ENCODE peak calls at places on chromosomes 16 and 17, in nine cellular contexts. N is fibroblast of lung, B is keratinocyte, K is A673, L is PC-3, T is neural progenitor cell, P is GM23338, U is HCT116, G is PC-9. S is an unnamed sample.

GRCh38 chr16:50093607-50094570 is 28.1 kb downstream of the HEATR3 start:
- DNase-seq in B (no peak), L (no peak), G (no peak), T (no peak), P (no peak), U (no peak), K (peak), N (peak), S (no peak)

GRCh38 chr16:11530171-11530940 is 56.4 kb downstream of the LITAF start:
- DNase-seq in K (no peak), T (peak), N (peak), G (no peak), P (no peak), B (no peak), U (no peak), L (no peak), S (no peak)

GRCh38 chr17:73870035-73870434 is 225.8 kb upstream of the SDK2 start:
- DNase-seq in N (no peak), K (no peak), B (no peak), L (no peak), P (no peak), T (no peak), G (no peak), U (no peak), S (no peak)

GRCh38 chr17:35432176-35433074 is at the start of gene SLFN12:
- DNase-seq in B (peak), G (peak), K (peak), N (peak), L (no peak), P (peak), U (no peak), T (peak), S (peak)

GRCh38 chr16:62225675-62226074 is 189.4 kb upstream of the CDH8 start:
- DNase-seq in T (peak), G (peak), B (peak), L (peak), N (peak), K (peak), U (no peak), P (peak), S (peak)

GRCh38 chr17:80185968-80186367 is 16.1 kb downstream of the CARD14 start:
- DNase-seq in P (no peak), K (no peak), T (no peak), U (no peak), B (no peak), L (no peak), G (no peak), N (no peak), S (no peak)

GRCh38 chr16:88779406-88780099 is 5.5 kb downstream of the PIEZO1 start:
- DNase-seq in N (peak), K (no peak), T (no peak), G (no peak), L (no peak), U (no peak), P (peak), B (no peak), S (no peak)

GRCh38 chr17:76659928-76660614 is 16.5 kb upstream of the ST6GALNAC1 start:
- DNase-seq in N (no peak), K (no peak), P (no peak), U (no peak), B (no peak), L (peak), G (peak), T (no peak), S (no peak)

GRCh38 chr16:12146966-12147365 is 170.4 kb downstream of the SNX29 start:
- DNase-seq in B (no peak), L (no peak), G (no peak), T (no peak), U (no peak), K (no peak), N (no peak), P (no peak), S (no peak)

GRCh38 chr16:81003610-81004460 is 2.9 kb downstream of the CMC2 start:
- DNase-seq in K (no peak), B (no peak), L (no peak), P (no peak), T (no peak), N (peak), U (no peak), G (no peak), S (peak)

DNA sequence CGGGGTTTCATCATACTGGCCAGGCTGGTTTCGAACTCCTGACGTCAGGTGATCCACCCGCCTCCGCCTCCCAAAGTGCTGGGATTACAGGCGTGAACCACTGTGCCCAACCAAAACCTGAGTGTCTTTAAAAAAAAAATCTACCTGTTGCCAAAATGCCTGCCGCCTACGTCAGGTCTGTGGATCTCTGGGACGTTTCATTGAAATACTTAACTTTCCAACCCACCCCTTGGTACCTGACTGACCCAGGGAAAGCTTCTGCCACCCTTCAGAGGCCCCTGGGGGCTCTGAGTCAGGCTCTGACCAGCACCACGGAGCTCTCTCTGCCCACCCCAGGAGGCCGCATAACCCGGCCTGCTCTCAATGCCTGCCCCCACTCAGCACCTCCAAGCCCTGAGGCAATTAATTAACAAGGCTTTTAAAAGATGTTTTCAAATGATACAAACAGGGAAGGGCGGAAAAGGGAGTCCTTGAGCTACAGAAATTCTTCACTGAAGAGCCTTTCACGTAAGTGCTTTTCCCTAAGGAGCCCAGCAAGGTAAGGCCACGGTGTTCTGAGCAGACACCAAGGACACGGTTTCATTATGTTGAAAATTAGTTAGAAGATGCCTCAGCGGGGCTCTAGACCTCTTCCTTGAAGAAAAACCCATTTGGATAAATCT is 29.3 kb upstream of the GSG1L start:
- DNase-seq in N (no peak), K (no peak), P (peak), T (no peak), B (no peak), L (no peak), G (peak), U (no peak), S (no peak)
- TF ChIP-seq EZH2 in N (no peak), K (no peak), P (no peak), T (no peak), B (no peak), L (no peak), G (no peak), U (no peak), S (no peak)

DNA sequence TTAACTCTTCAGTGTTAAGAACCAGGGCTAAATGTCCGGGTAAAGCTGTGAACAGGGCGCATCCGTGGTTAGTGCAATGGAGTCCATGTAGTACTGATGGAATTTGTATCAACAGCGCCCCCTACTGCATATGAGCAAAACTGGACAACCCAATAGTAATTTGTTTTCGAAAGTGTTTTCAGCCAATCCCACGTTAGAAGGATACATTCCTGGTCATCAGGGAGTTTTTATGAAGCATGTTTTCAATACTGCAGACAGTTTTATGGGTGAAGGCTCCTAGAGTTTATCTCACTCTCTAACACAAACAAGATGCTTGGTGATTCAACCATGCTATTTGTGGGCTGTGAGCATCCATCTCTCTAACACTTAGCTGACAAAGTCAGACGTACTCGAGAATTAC is 46.6 kb upstream of the HNF1B start:
- DNase-seq in L (peak), B (no peak), K (peak), G (no peak), U (no peak), T (peak), P (peak), N (peak), S (peak)
- TF ChIP-seq CTCF in L (peak), B (peak), K (peak), G (peak), U (peak), T (peak), P (peak), N (peak), S (peak)

GRCh38 chr17:48416971-48417370 is 13.0 kb downstream of the SKAP1 start:
- DNase-seq in L (no peak), U (no peak), N (no peak), K (no peak), G (no peak), P (no peak), B (no peak), T (no peak), S (peak)
- TF ChIP-seq EZH2 in L (no peak), U (no peak), N (no peak), K (no peak), G (no peak), P (no peak), B (no peak), T (no peak), S (no peak)

DNA sequence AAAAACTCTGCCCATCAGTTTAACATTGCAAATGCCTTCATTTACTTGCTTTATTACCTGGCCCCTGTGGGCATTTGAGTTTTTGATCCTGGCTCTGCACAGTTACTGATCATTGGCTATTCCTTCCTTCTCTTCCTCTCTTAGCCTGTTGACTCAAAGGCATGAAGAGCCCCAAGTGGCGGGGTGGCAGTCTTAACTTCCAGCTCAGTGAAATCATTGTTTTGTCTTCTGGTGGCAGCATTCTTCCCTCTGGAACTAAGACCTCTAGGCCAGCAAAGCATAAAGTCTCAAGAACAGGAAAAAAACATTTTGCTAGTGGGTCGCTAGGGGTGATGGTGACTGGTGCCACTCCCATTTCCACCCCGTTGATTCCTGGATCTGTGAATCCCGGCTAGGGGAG is 52.3 kb upstream of the MRTFB start:
- DNase-seq in N (no peak), G (no peak), U (no peak), K (no peak), T (peak), P (peak), B (no peak), L (no peak), S (no peak)
- TF ChIP-seq CTCF in N (no peak), G (no peak), U (no peak), K (no peak), T (peak), P (peak), B (no peak), L (no peak), S (no peak)

DNA sequence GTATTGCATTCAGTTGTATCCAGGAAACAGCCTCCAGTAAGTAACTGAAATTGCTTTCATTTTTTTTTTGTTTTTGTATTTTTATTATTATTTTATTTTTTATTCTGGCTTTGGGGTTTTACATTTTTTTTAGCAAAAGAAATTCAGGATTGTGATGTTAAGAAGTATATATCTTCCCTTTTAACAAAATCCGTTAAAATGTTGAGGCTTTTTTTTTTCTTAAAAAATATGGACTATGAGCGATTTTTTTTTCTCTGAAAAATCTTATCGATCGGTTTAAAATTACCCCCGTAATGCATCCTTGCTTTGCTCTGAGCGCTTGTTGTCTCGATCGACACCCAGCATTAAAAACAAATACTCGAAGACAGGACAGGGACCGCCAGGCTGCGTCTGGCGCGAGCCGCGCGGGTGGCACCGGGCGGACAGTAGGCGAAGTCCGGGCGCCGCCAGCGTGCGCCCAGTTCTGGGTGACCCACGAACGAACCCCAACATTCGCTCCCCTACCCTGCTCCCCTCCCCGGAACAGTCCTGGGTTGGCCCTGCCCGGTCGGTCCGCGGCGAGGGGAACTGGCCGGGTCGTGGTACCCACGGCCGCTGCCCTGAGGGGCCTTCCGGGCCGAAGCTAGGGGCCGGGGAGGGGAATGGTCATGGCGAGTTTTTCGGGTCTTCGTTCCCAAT is 482 bp downstream of the BAHCC1 start:
- DNase-seq in P (no peak), K (peak), U (no peak), T (peak), N (peak), L (peak), G (no peak), B (no peak), S (no peak)
- TF ChIP-seq EZH2 in P (peak), K (no peak), U (no peak), T (no peak), N (no peak), L (no peak), G (no peak), B (no peak), S (no peak)

DNA sequence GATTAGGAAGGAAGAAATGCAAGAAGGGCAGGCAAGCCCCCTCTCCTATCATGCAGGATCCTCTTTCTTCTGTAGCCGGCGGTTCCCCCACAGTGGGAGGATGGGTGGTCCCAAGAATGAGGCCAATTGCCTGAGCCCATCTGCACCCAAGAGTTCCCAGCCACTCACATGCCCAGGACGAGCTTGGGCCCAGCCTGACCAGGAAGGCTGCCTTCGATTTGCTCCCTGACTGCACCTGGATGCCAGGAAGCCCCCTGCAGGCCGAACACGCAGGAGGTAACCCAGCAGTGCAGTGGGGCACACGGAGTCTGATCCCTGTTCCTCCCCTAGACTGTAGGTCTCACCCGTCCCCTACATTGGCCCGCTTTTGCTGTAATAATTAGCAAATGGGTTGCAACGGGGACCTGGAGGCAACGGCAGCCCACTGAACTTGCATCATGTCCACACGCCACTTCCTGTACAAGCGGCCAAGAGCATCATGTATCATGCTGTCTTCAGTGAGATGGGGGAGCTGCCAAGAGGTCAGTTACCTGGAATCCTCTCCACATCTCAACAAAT is 67.5 kb downstream of the AMFR start:
- DNase-seq in P (peak), G (no peak), U (no peak), L (no peak), N (no peak), K (no peak), B (no peak), T (peak), S (no peak)
- TF ChIP-seq CTCF in P (peak), G (no peak), U (no peak), L (no peak), N (no peak), K (no peak), B (no peak), T (no peak), S (peak)

DNA sequence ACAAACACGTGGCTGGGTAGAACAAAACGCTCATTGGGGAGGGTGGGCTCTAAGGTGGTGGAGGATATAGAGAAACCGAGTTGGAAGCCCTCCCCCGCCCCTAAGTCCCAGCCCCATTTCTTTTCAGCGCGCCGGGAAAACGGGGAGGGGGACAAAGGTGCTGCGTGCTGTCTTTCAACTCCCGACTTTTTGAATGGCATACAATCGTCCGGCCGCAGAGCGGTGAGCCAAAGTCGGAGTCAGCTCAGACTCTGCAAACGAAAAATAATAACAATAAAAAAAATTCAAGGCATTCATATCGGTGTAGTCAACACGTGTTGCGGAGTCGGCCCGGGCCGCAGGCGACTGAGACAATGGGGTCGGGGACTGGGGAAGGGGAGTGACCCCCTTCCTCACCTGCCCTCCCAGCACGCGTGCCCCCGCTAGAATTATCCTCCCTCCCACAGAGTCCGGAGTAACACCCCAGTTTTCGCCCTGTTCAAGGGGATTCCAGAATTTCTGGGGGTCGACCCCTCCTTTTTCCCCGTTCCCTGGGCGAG is 1.8 kb upstream of the IGF2BP1 start:
- DNase-seq in U (no peak), G (no peak), T (peak), P (peak), B (no peak), K (peak), N (no peak), L (no peak), S (no peak)
- TF ChIP-seq EZH2 in U (no peak), G (no peak), T (no peak), P (no peak), B (peak), K (no peak), N (peak), L (no peak), S (no peak)

DNA sequence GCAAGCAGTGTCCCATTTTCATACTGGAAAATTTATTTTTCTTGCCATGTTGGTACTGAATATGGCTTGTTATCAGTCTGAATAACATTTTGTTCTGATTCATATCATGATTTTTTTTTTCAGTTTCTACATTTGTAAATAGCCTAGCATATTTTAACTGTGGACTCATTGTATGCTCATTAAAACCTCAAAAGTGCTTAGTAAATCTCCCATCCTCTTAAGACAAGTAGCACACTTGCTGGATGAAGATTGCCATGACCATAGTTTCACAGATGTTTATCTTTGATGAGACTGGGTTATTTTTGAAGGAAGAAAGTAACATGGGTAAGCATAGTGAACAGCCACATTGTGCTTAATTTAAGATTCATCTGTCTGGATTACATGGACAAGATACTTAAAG is 878 bp downstream of the KRT10 start:
- DNase-seq in U (no peak), N (peak), K (no peak), G (no peak), L (peak), T (no peak), P (no peak), B (no peak), S (no peak)
- TF ChIP-seq CTCF in U (no peak), N (no peak), K (no peak), G (no peak), L (no peak), T (no peak), P (no peak), B (no peak), S (no peak)

S was measured in MM.1S.